ENCODE peak calls at places on chromosomes 11 and 22, in five cellular contexts. S is cardiac fibroblast, J is PC-9, W is HFF-Myc, O is coronary artery. G is an unnamed sample.
A peak's percentile ranks its signal among the peaks of the same experiment; 100 is the strongest.

GRCh38 chr22:29156507-29156906 is 49.2 kb upstream of the EMID1 start:
- DNase-seq in S (no peak), J (no peak), W (no peak), O (no peak), G (no peak)

GRCh38 chr22:35785181-35785923 is 67.7 kb downstream of the APOL5 start:
- DNase-seq in S (peak; percentile 23), J (no peak), W (no peak), O (no peak), G (peak; percentile 34)

GRCh38 chr11:106381895-106382294 is 304.4 kb downstream of the AASDHPPT start:
- DNase-seq in S (no peak), J (peak; percentile 44), W (no peak), O (no peak), G (no peak)

GRCh38 chr11:97087419-97087818 is 697.6 kb downstream of the JRKL start:
- DNase-seq in S (no peak), J (no peak), W (no peak), O (no peak), G (no peak)

GRCh38 chr22:47219789-47220188 is 457.3 kb downstream of the TBC1D22A start:
- DNase-seq in S (no peak), J (no peak), W (no peak), O (no peak), G (no peak)

GRCh38 chr11:28343304-28344233 is 235.4 kb downstream of the METTL15 start:
- DNase-seq in S (peak; percentile 88), J (peak; percentile 61), W (peak; percentile 50), O (no peak), G (peak; percentile 48)

GRCh38 chr11:134131628-134132244 is 62.9 kb downstream of the JAM3 start:
- DNase-seq in S (no peak), J (no peak), W (no peak), O (no peak), G (no peak)

GRCh38 chr11:35893796-35894475 is 49.9 kb upstream of the LDLRAD3 start:
- DNase-seq in S (no peak), J (peak; percentile 93), W (peak; percentile 57), O (no peak), G (no peak)

GRCh38 chr22:17303840-17304779 is 65.2 kb upstream of the CECR2 start:
- DNase-seq in S (no peak), J (no peak), W (no peak), O (no peak), G (no peak)

GRCh38 chr11:47852053-47852452 is 3.9 kb upstream of the NUP160 start:
- DNase-seq in S (no peak), J (no peak), W (no peak), O (no peak), G (no peak)

GRCh38 chr22:36145881-36146280 is 14.7 kb downstream of the APOL3 start:
- DNase-seq in S (peak; percentile 34), J (no peak), W (no peak), O (no peak), G (no peak)

GRCh38 chr22:37273126-37273845 is 9.0 kb upstream of the CYTH4 start:
- DNase-seq in S (peak; percentile 72), J (no peak), W (no peak), O (no peak), G (no peak)

GRCh38 chr22:30423296-30423958 is 2.1 kb upstream of the MTFP1 start:
- DNase-seq in S (no peak), J (no peak), W (no peak), O (no peak), G (no peak)

GRCh38 chr11:45596571-45596970 is 68.9 kb downstream of the CHST1 start:
- DNase-seq in S (no peak), J (no peak), W (no peak), O (no peak), G (no peak)

GRCh38 chr22:48837341-48837935 is 990.2 kb downstream of the BRD1 start:
- DNase-seq in S (no peak), J (no peak), W (no peak), O (no peak), G (no peak)

GRCh38 chr11:106493751-106494150 is 416.3 kb downstream of the AASDHPPT start:
- DNase-seq in S (peak; percentile 29), J (no peak), W (no peak), O (no peak), G (peak; percentile 16)

GRCh38 chr11:58531865-58532341 is 24.0 kb upstream of the OR5B21 start:
- DNase-seq in S (no peak), J (no peak), W (no peak), O (no peak), G (no peak)

GRCh38 chr22:33575041-33575440 is 345.2 kb downstream of the LARGE1 start:
- DNase-seq in S (no peak), J (no peak), W (no peak), O (no peak), G (no peak)

GRCh38 chr22:38230916-38231315 is 29.1 kb downstream of the MAFF start:
- DNase-seq in S (no peak), J (no peak), W (no peak), O (no peak), G (no peak)

GRCh38 chr22:27671413-27671721 is 130.2 kb downstream of the MN1 start:
- DNase-seq in S (no peak), J (no peak), W (no peak), O (no peak), G (no peak)

GRCh38 chr11:6481924-6482275 is 599 bp downstream of the TIMM10B start:
- DNase-seq in S (peak; percentile 24), J (no peak), W (no peak), O (no peak), G (no peak)

GRCh38 chr22:36373258-36373579 is 14.5 kb downstream of the MYH9 start:
- DNase-seq in S (peak; percentile 32), J (peak; percentile 90), W (no peak), O (no peak), G (no peak)

GRCh38 chr11:110161061-110161460 is 67.9 kb downstream of the ZC3H12C start:
- DNase-seq in S (no peak), J (no peak), W (no peak), O (no peak), G (no peak)

GRCh38 chr11:96357794-96358193 is 14.8 kb upstream of the MAML2 start:
- DNase-seq in S (no peak), J (no peak), W (no peak), O (no peak), G (no peak)

GRCh38 chr22:46150615-46151423 is 493 bp downstream of the PPARA start:
- DNase-seq in S (no peak), J (no peak), W (no peak), O (no peak), G (no peak)

GRCh38 chr11:69102732-69103615 is 52.8 kb upstream of the SMIM38 start:
- DNase-seq in S (no peak), J (peak; percentile 37), W (no peak), O (no peak), G (no peak)
- TF ChIP-seq CTCF in S (no peak), J (peak; percentile 13), W (peak; percentile 22), O (no peak), G (peak; percentile 27)

DNA sequence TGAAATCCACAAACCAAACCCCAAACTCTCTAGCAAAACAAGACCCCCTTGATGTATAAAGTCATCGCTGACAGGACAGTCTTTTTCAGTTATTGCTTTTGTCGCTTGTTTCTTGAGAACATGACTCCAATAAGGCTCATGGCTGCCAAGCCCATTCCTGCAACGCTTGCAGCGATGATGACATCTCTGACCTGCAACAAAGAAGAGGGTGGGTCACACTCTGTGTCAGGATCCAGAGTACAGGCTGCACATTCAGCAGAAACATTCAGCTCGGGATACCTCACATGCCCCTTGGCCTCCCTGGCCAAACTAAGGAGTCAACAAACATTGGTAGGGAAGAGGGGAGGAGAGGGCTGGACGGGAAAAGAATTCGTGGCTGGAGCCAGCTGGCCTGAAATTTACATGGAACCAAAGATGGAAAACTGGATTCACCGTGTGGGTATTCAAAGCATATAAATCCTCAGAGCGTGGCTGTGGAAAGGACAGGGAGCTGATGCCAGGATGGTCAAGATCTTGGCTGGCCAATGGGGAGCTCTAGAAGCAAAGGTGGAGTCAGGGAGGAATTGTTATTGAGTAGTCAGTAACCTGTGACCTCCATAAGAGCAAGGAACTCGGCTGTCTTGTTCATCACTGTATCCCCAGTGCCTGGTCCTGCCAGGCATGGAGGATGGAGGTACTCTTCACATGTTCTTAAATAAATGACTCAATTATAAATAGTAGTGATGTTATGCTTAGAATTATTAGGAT is 11.8 kb upstream of the PLAAT2 start:
- DNase-seq in S (no peak), J (no peak), W (no peak), O (no peak), G (no peak)
- H3K4me3 ChIP-seq in S (peak overlapping the region; percentile 29), J (no peak overlapping the region), W (no peak overlapping the region), O (peak overlapping the region; percentile 29), G (peak overlapping the region; percentile 21)

DNA sequence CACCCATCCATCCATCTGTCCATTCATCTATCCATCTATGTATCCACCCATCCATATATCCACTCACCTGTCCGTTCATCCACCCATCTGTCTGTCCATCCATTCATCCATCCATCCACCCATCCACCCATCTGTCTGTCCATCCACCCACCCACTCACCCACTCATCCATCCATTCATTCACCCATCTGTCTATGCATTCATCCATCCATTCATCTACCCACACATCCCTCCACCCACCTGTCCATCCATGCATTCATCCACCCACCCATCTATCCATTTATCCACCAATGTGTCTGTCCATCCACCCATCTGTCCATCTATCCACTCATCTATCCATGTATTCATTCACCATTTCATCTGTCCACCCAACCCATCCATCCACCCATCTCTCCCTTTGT is 33.3 kb downstream of the NADSYN1 start:
- DNase-seq in S (no peak), J (peak; percentile 16), W (no peak), O (no peak), G (no peak)
- TF ChIP-seq CTCF in S (no peak), J (no peak), W (no peak), O (no peak), G (no peak)

GRCh38 chr22:25933158-25933788 is 191.3 kb downstream of the MYO18B start:
- DNase-seq in S (no peak), J (no peak), W (no peak), O (no peak), G (no peak)
- H3K4me3 ChIP-seq in S (no peak overlapping the region), J (no peak overlapping the region), W (no peak overlapping the region), O (no peak overlapping the region), G (no peak overlapping the region)

GRCh38 chr22:21840236-21840823 is 27.1 kb downstream of the MAPK1 start:
- DNase-seq in S (no peak), J (no peak), W (no peak), O (no peak), G (no peak)

GRCh38 chr22:21837184-21837979 is 30.1 kb downstream of the MAPK1 start:
- DNase-seq in S (peak; percentile 93), J (peak; percentile 42), W (peak; percentile 69), O (no peak), G (peak; percentile 53)

GRCh38 chr22:21842946-21843345 is 24.5 kb downstream of the MAPK1 start:
- DNase-seq in S (no peak), J (no peak), W (no peak), O (no peak), G (no peak)

GRCh38 chr22:21841422-21841821 is 26.0 kb downstream of the MAPK1 start:
- DNase-seq in S (no peak), J (no peak), W (no peak), O (no peak), G (no peak)

DNA sequence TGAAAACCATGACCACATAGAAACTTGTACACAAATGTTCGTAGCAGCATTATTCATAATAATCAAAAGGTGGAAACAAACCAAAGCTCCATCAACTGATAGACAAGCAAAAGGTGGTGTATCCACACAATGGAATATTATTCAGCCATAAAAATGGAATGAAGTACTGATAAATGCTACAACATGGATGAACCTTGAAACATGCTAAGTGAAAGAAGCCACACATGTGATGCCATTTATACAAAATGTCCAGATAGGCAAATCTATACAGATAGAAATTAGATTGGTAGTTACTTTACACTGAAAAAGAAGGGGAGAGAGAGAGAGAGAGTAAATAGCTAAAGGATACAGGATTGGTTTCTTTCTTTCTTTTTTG is 27.7 kb downstream of the MAPK1 start:
- DNase-seq in S (no peak), J (no peak), W (no peak), O (no peak), G (no peak)
- TF ChIP-seq CTCF in S (no peak), J (no peak), W (no peak), O (no peak), G (no peak)

GRCh38 chr11:1037506-1038055 is 1.1 kb upstream of the MUC6 start:
- DNase-seq in S (no peak), J (no peak), W (no peak), O (no peak), G (no peak)
- H3K4me3 ChIP-seq in S (no peak overlapping the region), J (no peak overlapping the region), W (no peak overlapping the region), O (no peak overlapping the region), G (no peak overlapping the region)

G was measured in AG09309.